ENCODE peak calls at places on chromosomes 2 and 18, in ten cellular contexts. C is CD4-positive, alpha-beta T cell; W is AG08395; S is activated T-cell treated with anti-CD3 and anti-CD28 coated beads for 1 hour; N is GM20000; L is anterior cingulate cortex; H is germinal center; Z is activated CD8-positive, alpha-beta memory T cell treated with anti-CD3 and anti-CD28 coated beads, Interleukin-2, amount 10 ng/mL, durations not matched to agents 7 days and 5 days; E is cardiac septum; R is stimulated activated CD4-positive, alpha-beta T cell treated with anti-CD3 and anti-CD28 coated beads, Interleukin-4, amount 100 ng/mL, for 48 hours. O is an unnamed sample.

GRCh38 chr2:86455181-86455580 is 14.0 kb downstream of the KDM3A start:
- DNase-seq in N (no peak), H (no peak), L (no peak), W (no peak), Z (no peak), C (no peak), R (no peak), E (no peak), S (no peak), O (no peak)

GRCh38 chr2:144357623-144358400 is 162.1 kb downstream of the ZEB2 start:
- DNase-seq in E (no peak), L (no peak), R (no peak), S (no peak), H (no peak), C (no peak), Z (peak; percentile 59), W (peak; percentile 90), N (peak; percentile 58), O (peak; percentile 13)

GRCh38 chr2:10597956-10598355 is 91.8 kb downstream of the NOL10 start:
- DNase-seq in E (no peak), Z (no peak), H (no peak), S (no peak), N (no peak), L (no peak), W (no peak), R (no peak), C (no peak), O (no peak)

GRCh38 chr18:32293107-32293506 is 103.3 kb downstream of the MEP1B start:
- DNase-seq in Z (no peak), R (no peak), S (no peak), W (no peak), N (no peak), C (no peak), L (no peak), H (no peak), E (no peak), O (no peak)

GRCh38 chr2:73685770-73686438 is 43.7 kb upstream of the NAT8 start:
- DNase-seq in H (no peak), Z (no peak), N (no peak), R (no peak), S (no peak), L (no peak), W (no peak), E (no peak), C (no peak), O (no peak)

GRCh38 chr18:34083910-34084309 is 140.8 kb downstream of the NOL4 start:
- DNase-seq in E (no peak), S (no peak), L (no peak), W (no peak), R (no peak), N (no peak), Z (no peak), H (no peak), C (no peak), O (no peak)

GRCh38 chr2:226835420-226835795 is 446 bp upstream of the RHBDD1 start:
- DNase-seq in E (no peak), N (peak; percentile 44), Z (no peak), H (peak; percentile 30), C (no peak), R (peak; percentile 27), S (no peak), L (no peak), W (no peak), O (peak; percentile 13)

GRCh38 chr2:128469203-128469602 is 150.5 kb upstream of the HS6ST1 start:
- DNase-seq in R (no peak), E (peak; percentile 47), N (no peak), Z (no peak), S (no peak), C (no peak), L (no peak), H (no peak), W (no peak), O (no peak)

GRCh38 chr2:20190862-20191713 is 33.8 kb downstream of the SDC1 start:
- DNase-seq in S (no peak), W (peak; percentile 14), N (no peak), C (no peak), L (no peak), R (no peak), H (no peak), Z (no peak), E (no peak), O (no peak)

GRCh38 chr2:42928692-42929576 is 136.6 kb upstream of the HAAO start:
- DNase-seq in W (no peak), Z (no peak), R (no peak), L (no peak), E (no peak), N (no peak), S (no peak), H (no peak), C (no peak), O (no peak)

GRCh38 chr2:174121612-174122011 is 126.7 kb downstream of the OLA1 start:
- DNase-seq in S (no peak), N (no peak), R (no peak), L (no peak), H (no peak), E (no peak), C (no peak), W (no peak), Z (no peak), O (no peak)

GRCh38 chr2:36253086-36253485 is 102.5 kb upstream of the CRIM1 start:
- DNase-seq in S (no peak), E (no peak), L (no peak), Z (no peak), H (no peak), W (no peak), R (no peak), C (no peak), N (no peak), O (no peak)

GRCh38 chr2:235494716-235495372 is 1.0 kb downstream of the AGAP1 start:
- DNase-seq in S (no peak), N (peak; percentile 28), Z (no peak), C (no peak), W (peak; percentile 43), H (no peak), E (no peak), R (no peak), L (no peak), O (no peak)

GRCh38 chr2:199798881-199799580 is 52.0 kb downstream of the FTCDNL1 start:
- DNase-seq in R (no peak), Z (no peak), W (peak; percentile 29), S (no peak), C (no peak), L (no peak), N (no peak), H (no peak), E (no peak), O (no peak)

GRCh38 chr2:9110893-9111569 is 95.6 kb upstream of the ASAP2 start:
- DNase-seq in S (no peak), L (no peak), C (no peak), R (no peak), Z (no peak), E (no peak), N (no peak), W (no peak), H (no peak), O (no peak)

GRCh38 chr2:229176136-229176535 is 95.0 kb downstream of the PID1 start:
- DNase-seq in R (no peak), N (no peak), W (no peak), C (no peak), Z (no peak), S (no peak), L (no peak), E (no peak), H (no peak), O (no peak)

GRCh38 chr2:144548088-144548487 is 28.2 kb upstream of the ZEB2 start:
- DNase-seq in N (no peak), R (no peak), Z (no peak), E (no peak), W (no peak), C (no peak), H (peak; percentile 54), S (no peak), L (no peak), O (no peak)

O was measured in GM12892.